ENCODE peak calls at places on chromosome 20, in five cellular contexts. E, C, X, J and L are unnamed samples.

GRCh38 chr20:47456952-47457724 is 44.5 kb upstream of the NCOA3 start:
- DNase-seq in E (peak), C (no peak), X (peak), J (no peak), L (no peak)

GRCh38 chr20:44651507-44652373 is at the start of gene ADA:
- DNase-seq in E (peak), C (no peak), X (peak), J (no peak), L (peak)

GRCh38 chr20:5080384-5080877 is 39.3 kb downstream of the PCNA start:
- DNase-seq in J (no peak), C (no peak), E (peak), X (peak), L (peak)

GRCh38 chr20:8721098-8721497 is 347.8 kb upstream of the PLCB4 start:
- DNase-seq in C (no peak), E (peak), J (no peak), X (peak), L (no peak)

GRCh38 chr20:47063808-47064207 is 169.2 kb downstream of the EYA2 start:
- DNase-seq in J (no peak), C (no peak), X (no peak), E (no peak), L (no peak)

GRCh38 chr20:44302026-44302669 is 8.9 kb downstream of the FITM2 start:
- DNase-seq in C (no peak), E (no peak), X (no peak), J (no peak), L (no peak)

GRCh38 chr20:6122111-6122872 is 538 bp downstream of the FERMT1 start:
- DNase-seq in J (no peak), C (no peak), E (peak), X (peak), L (no peak)

GRCh38 chr20:20824924-20825584 is 112.6 kb upstream of the RALGAPA2 start:
- DNase-seq in X (peak), C (peak), E (peak), J (peak), L (peak)

GRCh38 chr20:53888510-53888909 is 181.9 kb downstream of the BCAS1 start:
- DNase-seq in E (no peak), X (no peak), C (no peak), J (no peak), L (no peak)

GRCh38 chr20:8301655-8302054 is 169.6 kb downstream of the PLCB1 start:
- DNase-seq in E (no peak), X (peak), J (no peak), C (no peak), L (no peak)

GRCh38 chr20:23570178-23570577 is 1.9 kb upstream of the CST9L start:
- DNase-seq in X (no peak), C (no peak), E (no peak), J (no peak), L (no peak)

GRCh38 chr20:49560186-49560585 is 7.8 kb downstream of the PTGIS start:
- DNase-seq in J (no peak), X (no peak), E (no peak), C (no peak), L (no peak)

GRCh38 chr20:24158271-24158670 is 169.7 kb upstream of the GGTLC1 start:
- DNase-seq in J (no peak), X (no peak), E (no peak), C (no peak), L (no peak)

GRCh38 chr20:53092772-53093171 is 120.6 kb downstream of the TSHZ2 start:
- DNase-seq in E (no peak), J (no peak), X (no peak), C (no peak), L (no peak)

GRCh38 chr20:16701296-16701695 is 28.5 kb upstream of the SNRPB2 start:
- DNase-seq in E (peak), X (peak), J (peak), C (no peak), L (no peak)

GRCh38 chr20:324177-325042 is 942 bp upstream of the SOX12 start:
- DNase-seq in E (peak), X (peak), J (peak), C (peak), L (peak)

GRCh38 chr20:3318226-3318884 is 79.4 kb upstream of the SLC4A11 start:
- DNase-seq in J (no peak), C (no peak), E (no peak), X (no peak), L (no peak)